ENCODE peak calls at places on chromosomes 12 and 14, in ten cellular contexts. J, S, P, H, F, R, C, O, V and A are unnamed samples.
A peak's percentile ranks its signal among the peaks of the same experiment; 100 is the strongest.

GRCh38 chr14:63286071-63286470 is 32.7 kb downstream of the GPHB5 start:
- DNase-seq in P (no peak), H (no peak), F (no peak), S (no peak), R (no peak), J (no peak), O (no peak), V (no peak), C (no peak), A (no peak)

GRCh38 chr12:119302334-119303132 is 32.0 kb upstream of the CCDC60 start:
- DNase-seq in S (no peak), R (no peak), C (no peak), V (no peak), F (no peak), P (no peak), J (no peak), O (no peak), H (no peak), A (no peak)

GRCh38 chr12:54701940-54702592 is 53.9 kb upstream of the DCD start:
- DNase-seq in C (peak; percentile 49), R (peak; percentile 57), H (peak; percentile 61), F (peak; percentile 36), S (peak; percentile 30), V (no peak), O (no peak), J (no peak), P (no peak), A (no peak)

GRCh38 chr12:82363990-82364389 is 5.7 kb downstream of the METTL25 start:
- DNase-seq in C (no peak), V (no peak), H (no peak), F (no peak), S (no peak), R (no peak), O (no peak), J (no peak), P (no peak), A (no peak)

GRCh38 chr12:47818701-47819543 is 781 bp downstream of the HDAC7 start:
- DNase-seq in P (peak; percentile 91), S (no peak), C (peak; percentile 38), V (peak; percentile 70), O (no peak), H (no peak), R (peak; percentile 67), F (peak; percentile 68), J (no peak), A (peak; percentile 83)

GRCh38 chr12:121628037-121628436 is 1.7 kb downstream of the ORAI1 start:
- DNase-seq in J (no peak), H (no peak), S (no peak), P (no peak), R (no peak), V (no peak), F (peak; percentile 56), C (no peak), O (no peak), A (no peak)

GRCh38 chr12:31669020-31669419 is 9.5 kb downstream of the ETFBKMT start:
- DNase-seq in P (no peak), R (no peak), C (no peak), J (no peak), F (no peak), H (no peak), V (no peak), O (no peak), S (no peak), A (no peak)

GRCh38 chr12:16330554-16330953 is 16.9 kb upstream of the MGST1 start:
- DNase-seq in S (no peak), J (no peak), C (no peak), O (no peak), P (no peak), H (no peak), R (no peak), V (no peak), F (no peak), A (no peak)

GRCh38 chr12:77324763-77325468 is 259.5 kb upstream of the E2F7 start:
- DNase-seq in H (peak; percentile 64), J (peak; percentile 14), P (peak; percentile 85), F (peak; percentile 70), C (peak; percentile 46), R (peak; percentile 91), O (peak; percentile 15), S (peak; percentile 20), V (peak; percentile 83), A (no peak)

GRCh38 chr14:96470331-96470730 is 31.9 kb upstream of the PAPOLA start:
- DNase-seq in H (no peak), R (no peak), F (no peak), C (peak; percentile 59), O (no peak), P (no peak), J (no peak), V (no peak), S (peak; percentile 13), A (no peak)

GRCh38 chr14:53109028-53109687 is 44.0 kb downstream of the DDHD1 start:
- DNase-seq in F (no peak), V (no peak), S (no peak), J (peak; percentile 34), R (no peak), H (no peak), P (no peak), C (no peak), O (peak; percentile 6), A (peak; percentile 73)

GRCh38 chr12:25615119-25615518 is 62.0 kb upstream of the LMNTD1 start:
- DNase-seq in S (peak; percentile 90), C (peak; percentile 68), F (peak; percentile 84), V (no peak), O (no peak), J (no peak), P (no peak), H (peak; percentile 41), R (peak; percentile 77), A (no peak)

GRCh38 chr12:20596036-20596435 is 99.1 kb upstream of the SLCO1C1 start:
- DNase-seq in P (no peak), C (no peak), O (no peak), R (no peak), J (no peak), S (no peak), F (no peak), H (no peak), V (no peak), A (no peak)

GRCh38 chr14:71346685-71347084 is 439.4 kb downstream of the PCNX1 start:
- DNase-seq in O (no peak), V (no peak), R (no peak), J (no peak), S (no peak), C (no peak), F (no peak), H (no peak), P (no peak), A (no peak)

GRCh38 chr14:42617005-42617404 is 1010.3 kb downstream of the LRFN5 start:
- DNase-seq in P (no peak), J (no peak), S (no peak), V (no peak), H (no peak), F (no peak), C (no peak), O (no peak), R (no peak), A (no peak)

GRCh38 chr12:115185529-115185928 is 501.6 kb upstream of the TBX3 start:
- DNase-seq in S (no peak), O (no peak), P (no peak), V (no peak), R (no peak), J (no peak), C (no peak), F (no peak), H (no peak), A (no peak)

GRCh38 chr12:128797119-128798118 is 26.3 kb downstream of the SLC15A4 start:
- DNase-seq in O (no peak), J (no peak), C (no peak), V (no peak), H (peak; percentile 15), R (peak; percentile 77), P (peak; percentile 10), S (no peak), F (no peak), A (no peak)

GRCh38 chr12:23014749-23015148 is 389.8 kb downstream of the ETNK1 start:
- DNase-seq in J (no peak), F (no peak), O (no peak), R (no peak), C (no peak), S (no peak), V (no peak), P (no peak), H (no peak), A (no peak)

GRCh38 chr14:71403673-71404072 is 496.4 kb downstream of the PCNX1 start:
- DNase-seq in J (no peak), H (peak; percentile 6), P (no peak), S (no peak), F (peak; percentile 22), O (no peak), V (peak; percentile 6), R (no peak), C (peak; percentile 8), A (no peak)

GRCh38 chr14:90301580-90302181 is 30.1 kb downstream of the NRDE2 start:
- DNase-seq in C (peak; percentile 51), O (no peak), P (no peak), V (no peak), R (peak; percentile 76), F (peak; percentile 50), S (peak; percentile 68), J (no peak), H (peak; percentile 30), A (no peak)

GRCh38 chr12:113397497-113398197 is 6.0 kb downstream of the SDS start:
- DNase-seq in S (no peak), H (no peak), J (no peak), V (no peak), C (no peak), O (no peak), R (no peak), P (no peak), F (no peak), A (no peak)

GRCh38 chr12:2187195-2187963 is 134.6 kb downstream of the CACNA1C start:
- DNase-seq in F (no peak), P (no peak), R (no peak), H (no peak), C (no peak), J (no peak), S (no peak), V (no peak), O (no peak), A (no peak)

GRCh38 chr12:109191621-109192250 is 75.3 kb downstream of the ACACB start:
- DNase-seq in C (no peak), R (peak; percentile 21), O (no peak), S (no peak), P (no peak), H (peak; percentile 59), V (no peak), J (no peak), F (peak; percentile 34), A (no peak)

GRCh38 chr14:53273671-53274072 is 120.5 kb upstream of the DDHD1 start:
- DNase-seq in R (no peak), C (no peak), H (no peak), V (no peak), J (no peak), P (no peak), S (no peak), F (peak; percentile 14), O (no peak), A (no peak)

GRCh38 chr14:76918176-76918750 is 92.1 kb downstream of the LRRC74A start:
- DNase-seq in P (peak; percentile 76), C (no peak), S (peak; percentile 88), V (no peak), H (peak; percentile 55), F (peak; percentile 80), O (no peak), J (no peak), R (peak; percentile 96), A (no peak)

GRCh38 chr14:91228112-91229004 is 16.1 kb downstream of the GPR68 start:
- DNase-seq in V (no peak), C (no peak), H (peak; percentile 36), O (peak; percentile 77), R (peak; percentile 71), S (no peak), J (peak; percentile 87), P (no peak), F (peak; percentile 65), A (peak; percentile 92)

GRCh38 chr12:88691811-88692210 is 111.5 kb upstream of the KITLG start:
- DNase-seq in C (no peak), P (no peak), O (no peak), H (no peak), S (no peak), F (no peak), R (no peak), V (no peak), J (no peak), A (no peak)

GRCh38 chr12:126874427-126875026 is 1392.4 kb upstream of the TMEM132C start:
- DNase-seq in R (peak; percentile 69), C (peak; percentile 39), F (peak; percentile 21), P (peak; percentile 79), O (peak; percentile 36), H (peak; percentile 47), J (peak; percentile 28), S (peak; percentile 6), V (peak; percentile 3), A (peak; percentile 79)